ENCODE peak calls at places on chromosome 3, in four cellular contexts. One of them, this sample, is unnamed.

GRCh38 chr3:7144696-7145308 is 283.9 kb downstream of the GRM7 start:
- DNase-seq in HepG2: peak; percentile 1
- DNase-seq in spleen: no peak
- DNase-seq in GM23338: peak; percentile 65
- DNase-seq in this sample: peak; percentile 64

GRCh38 chr3:155805204-155805801 is 775 bp downstream of the C3orf33 start:
- DNase-seq in HepG2: peak; percentile 75
- DNase-seq in spleen: no peak
- DNase-seq in GM23338: no peak
- DNase-seq in this sample: peak; percentile 28

GRCh38 chr3:24725514-24726255 is 231.0 kb upstream of the THRB start:
- DNase-seq in HepG2: no peak
- DNase-seq in spleen: no peak
- DNase-seq in GM23338: no peak
- DNase-seq in this sample: no peak

GRCh38 chr3:115788921-115789470 is 165.7 kb downstream of the GAP43 start:
- DNase-seq in HepG2: peak; percentile 48
- DNase-seq in spleen: no peak
- DNase-seq in GM23338: no peak
- DNase-seq in this sample: no peak

GRCh38 chr3:49554639-49555265 is 475 bp downstream of the BSN start:
- DNase-seq in HepG2: no peak
- DNase-seq in spleen: peak; percentile 88
- DNase-seq in GM23338: peak; percentile 65
- DNase-seq in this sample: peak; percentile 83

GRCh38 chr3:52084954-52085730 is 28.8 kb upstream of the DUSP7 start:
- DNase-seq in HepG2: no peak
- DNase-seq in spleen: peak; percentile 47
- DNase-seq in GM23338: peak; percentile 39
- DNase-seq in this sample: no peak

GRCh38 chr3:134374791-134375541 is 719 bp upstream of the AMOTL2 start:
- DNase-seq in HepG2: peak; percentile 29
- DNase-seq in spleen: peak; percentile 62
- DNase-seq in GM23338: peak; percentile 92
- DNase-seq in this sample: no peak

GRCh38 chr3:49313902-49314676 is 25.8 kb downstream of the USP4 start:
- DNase-seq in HepG2: no peak
- DNase-seq in spleen: no peak
- DNase-seq in GM23338: no peak
- DNase-seq in this sample: no peak

GRCh38 chr3:71127463-71128243 is 455.9 kb downstream of the FOXP1 start:
- DNase-seq in HepG2: no peak
- DNase-seq in spleen: no peak
- DNase-seq in GM23338: no peak
- DNase-seq in this sample: peak; percentile 61

GRCh38 chr3:168040624-168041208 is 55.0 kb downstream of the GOLIM4 start:
- DNase-seq in HepG2: peak; percentile 49
- DNase-seq in spleen: no peak
- DNase-seq in GM23338: peak; percentile 84
- DNase-seq in this sample: peak; percentile 77

GRCh38 chr3:188092648-188093047 is 61.3 kb upstream of the LPP start:
- DNase-seq in HepG2: no peak
- DNase-seq in spleen: no peak
- DNase-seq in GM23338: no peak
- DNase-seq in this sample: no peak

GRCh38 chr3:86967062-86967461 is 23.9 kb downstream of the VGLL3 start:
- DNase-seq in HepG2: no peak
- DNase-seq in spleen: no peak
- DNase-seq in GM23338: no peak
- DNase-seq in this sample: no peak

GRCh38 chr3:73056365-73057150 is 4.9 kb upstream of the EBLN2 start:
- DNase-seq in HepG2: peak; percentile 50
- DNase-seq in spleen: no peak
- DNase-seq in GM23338: peak; percentile 59
- DNase-seq in this sample: no peak

GRCh38 chr3:11335056-11335608 is 62.9 kb downstream of the ATG7 start:
- DNase-seq in HepG2: peak; percentile 48
- DNase-seq in spleen: no peak
- DNase-seq in GM23338: peak; percentile 74
- DNase-seq in this sample: peak; percentile 84

GRCh38 chr3:55571913-55572312 is 84.8 kb upstream of the WNT5A start:
- DNase-seq in HepG2: peak; percentile 3
- DNase-seq in spleen: no peak
- DNase-seq in GM23338: peak; percentile 96
- DNase-seq in this sample: peak; percentile 26

GRCh38 chr3:190086191-190086590 is 34.5 kb downstream of the P3H2 start:
- DNase-seq in HepG2: no peak
- DNase-seq in spleen: no peak
- DNase-seq in GM23338: peak; percentile 75
- DNase-seq in this sample: no peak

GRCh38 chr3:55440406-55440708 is 46.7 kb downstream of the WNT5A start:
- DNase-seq in HepG2: no peak
- DNase-seq in spleen: no peak
- DNase-seq in GM23338: no peak
- DNase-seq in this sample: no peak

GRCh38 chr3:198112031-198112430 is 152.0 kb downstream of the LMLN start:
- DNase-seq in HepG2: no peak
- DNase-seq in spleen: no peak
- DNase-seq in GM23338: no peak
- DNase-seq in this sample: no peak

GRCh38 chr3:187902041-187902471 is 156.8 kb upstream of the BCL6 start:
- DNase-seq in HepG2: no peak
- DNase-seq in spleen: no peak
- DNase-seq in GM23338: no peak
- DNase-seq in this sample: no peak

GRCh38 chr3:33426630-33427341 is 13.4 kb downstream of the UBP1 start:
- DNase-seq in HepG2: no peak
- DNase-seq in spleen: no peak
- DNase-seq in GM23338: no peak
- DNase-seq in this sample: no peak

GRCh38 chr3:154152741-154153140 is 31.6 kb downstream of the ARHGEF26 start:
- DNase-seq in HepG2: no peak
- DNase-seq in spleen: no peak
- DNase-seq in GM23338: no peak
- DNase-seq in this sample: no peak

GRCh38 chr3:25903371-25903770 is 113.5 kb downstream of the OXSM start:
- DNase-seq in HepG2: no peak
- DNase-seq in spleen: no peak
- DNase-seq in GM23338: no peak
- DNase-seq in this sample: no peak

GRCh38 chr3:108132727-108133373 is 42.0 kb upstream of the CD47 start:
- DNase-seq in HepG2: no peak
- DNase-seq in spleen: no peak
- DNase-seq in GM23338: no peak
- DNase-seq in this sample: peak; percentile 13

GRCh38 chr3:159892171-159892791 is 96.4 kb upstream of the IL12A start:
- DNase-seq in HepG2: no peak
- DNase-seq in spleen: no peak
- DNase-seq in GM23338: no peak
- DNase-seq in this sample: no peak

GRCh38 chr3:9316881-9317341 is 45.9 kb upstream of the THUMPD3 start:
- DNase-seq in HepG2: no peak
- DNase-seq in spleen: no peak
- DNase-seq in GM23338: peak; percentile 60
- DNase-seq in this sample: peak; percentile 77

GRCh38 chr3:49519266-49519665 is 35.0 kb upstream of the BSN start:
- DNase-seq in HepG2: no peak
- DNase-seq in spleen: peak; percentile 17
- DNase-seq in GM23338: no peak
- DNase-seq in this sample: peak; percentile 18

GRCh38 chr3:72288955-72289707 is 504.2 kb upstream of the PROK2 start:
- DNase-seq in HepG2: no peak
- DNase-seq in spleen: peak; percentile 82
- DNase-seq in GM23338: peak; percentile 20
- DNase-seq in this sample: peak; percentile 52

GRCh38 chr3:60010778-60011177 is 961.0 kb upstream of the CFAP20DC start:
- DNase-seq in HepG2: no peak
- DNase-seq in spleen: no peak
- DNase-seq in GM23338: no peak
- DNase-seq in this sample: no peak

GRCh38 chr3:111541911-111542483 is at the start of gene CD96:
- DNase-seq in HepG2: no peak
- DNase-seq in spleen: no peak
- DNase-seq in GM23338: no peak
- DNase-seq in this sample: no peak

GRCh38 chr3:49017978-49018706 is at the start of gene DALRD3:
- DNase-seq in HepG2: peak; percentile 72
- DNase-seq in spleen: peak; percentile 92
- DNase-seq in GM23338: peak; percentile 92
- DNase-seq in this sample: peak; percentile 64

GRCh38 chr3:10783360-10784346 is 32.4 kb upstream of the SLC6A11 start:
- DNase-seq in HepG2: peak; percentile 36
- DNase-seq in spleen: no peak
- DNase-seq in GM23338: peak; percentile 78
- DNase-seq in this sample: peak; percentile 58

GRCh38 chr3:160773722-160774121 is 17.7 kb downstream of the PPM1L start:
- DNase-seq in HepG2: no peak
- DNase-seq in spleen: no peak
- DNase-seq in GM23338: no peak
- DNase-seq in this sample: no peak

GRCh38 chr3:174072675-174073074 is 675.1 kb downstream of the NLGN1 start:
- DNase-seq in HepG2: no peak
- DNase-seq in spleen: no peak
- DNase-seq in GM23338: no peak
- DNase-seq in this sample: no peak

GRCh38 chr3:196563721-196564225 is 4.6 kb downstream of the WDR53 start:
- DNase-seq in HepG2: no peak
- DNase-seq in spleen: no peak
- DNase-seq in GM23338: no peak
- DNase-seq in this sample: no peak

GRCh38 chr3:18027161-18027939 is 284.9 kb upstream of the TBC1D5 start:
- DNase-seq in HepG2: no peak
- DNase-seq in spleen: no peak
- DNase-seq in GM23338: no peak
- DNase-seq in this sample: no peak

GRCh38 chr3:194577985-194578905 is 55.0 kb downstream of the TMEM44 start:
- DNase-seq in HepG2: peak; percentile 48
- DNase-seq in spleen: no peak
- DNase-seq in GM23338: no peak
- DNase-seq in this sample: no peak

GRCh38 chr3:165643433-165643824 is 193.8 kb downstream of the BCHE start:
- DNase-seq in HepG2: no peak
- DNase-seq in spleen: no peak
- DNase-seq in GM23338: no peak
- DNase-seq in this sample: peak; percentile 26
- TF ChIP-seq CTCF in HepG2: no peak
- TF ChIP-seq CTCF in spleen: no peak
- TF ChIP-seq CTCF in GM23338: no peak
- TF ChIP-seq CTCF in this sample: no peak

GRCh38 chr3:151085227-151085888 is at the start of gene MED12L:
- DNase-seq in HepG2: peak; percentile 30
- DNase-seq in spleen: peak; percentile 93
- DNase-seq in GM23338: peak; percentile 86
- DNase-seq in this sample: peak; percentile 91
- TF ChIP-seq CTCF in HepG2: peak; percentile 64
- TF ChIP-seq CTCF in spleen: no peak
- TF ChIP-seq CTCF in GM23338: peak; percentile 59
- TF ChIP-seq CTCF in this sample: peak; percentile 7

GRCh38 chr3:62051506-62051905 is 321.8 kb downstream of the FEZF2 start:
- DNase-seq in HepG2: peak; percentile 16
- DNase-seq in spleen: no peak
- DNase-seq in GM23338: peak; percentile 67
- DNase-seq in this sample: peak; percentile 37

GRCh38 chr3:62044874-62045273 is 328.5 kb downstream of the FEZF2 start:
- DNase-seq in HepG2: no peak
- DNase-seq in spleen: no peak
- DNase-seq in GM23338: peak; percentile 23
- DNase-seq in this sample: no peak

GRCh38 chr3:62046326-62046725 is 327.0 kb downstream of the FEZF2 start:
- DNase-seq in HepG2: no peak
- DNase-seq in spleen: no peak
- DNase-seq in GM23338: no peak
- DNase-seq in this sample: peak; percentile 34

GRCh38 chr3:62049033-62049432 is 324.3 kb downstream of the FEZF2 start:
- DNase-seq in HepG2: no peak
- DNase-seq in spleen: no peak
- DNase-seq in GM23338: no peak
- DNase-seq in this sample: no peak

GRCh38 chr3:62048577-62048976 is 324.8 kb downstream of the FEZF2 start:
- DNase-seq in HepG2: no peak
- DNase-seq in spleen: no peak
- DNase-seq in GM23338: no peak
- DNase-seq in this sample: no peak
- TF ChIP-seq CTCF in HepG2: no peak
- TF ChIP-seq CTCF in spleen: no peak
- TF ChIP-seq CTCF in GM23338: no peak
- TF ChIP-seq CTCF in this sample: no peak

GRCh38 chr3:186724911-186725310 is 7.8 kb downstream of the KNG1 start:
- DNase-seq in HepG2: no peak
- DNase-seq in spleen: no peak
- DNase-seq in GM23338: peak; percentile 43
- DNase-seq in this sample: no peak
- TF ChIP-seq CTCF in HepG2: no peak
- TF ChIP-seq CTCF in spleen: no peak
- TF ChIP-seq CTCF in GM23338: no peak
- TF ChIP-seq CTCF in this sample: no peak

GRCh38 chr3:63791974-63792373 is 27.1 kb upstream of the C3orf49 start:
- DNase-seq in HepG2: no peak
- DNase-seq in spleen: no peak
- DNase-seq in GM23338: no peak
- DNase-seq in this sample: no peak
- TF ChIP-seq CTCF in HepG2: no peak
- TF ChIP-seq CTCF in spleen: no peak
- TF ChIP-seq CTCF in GM23338: peak; percentile 59
- TF ChIP-seq CTCF in this sample: peak; percentile 39

This sample was measured in cardiac muscle cell.